ENCODE peak calls at places on chromosome 5, in six cellular contexts. T is tibial artery, G is SJSA1, I is H1, E is vagina, W is pancreas. C is an unnamed sample.

GRCh38 chr5:11903614-11904269 is 504 bp downstream of the CTNND2 start:
- DNase-seq in I (no peak), W (peak), G (peak), T (no peak), E (no peak), C (no peak)

GRCh38 chr5:39195198-39195826 is 24.1 kb downstream of the FYB1 start:
- DNase-seq in W (no peak), E (no peak), I (no peak), G (no peak), T (no peak), C (no peak)

GRCh38 chr5:31639488-31640011 is 619 bp downstream of the PDZD2 start:
- DNase-seq in I (no peak), G (no peak), T (no peak), E (no peak), W (no peak), C (peak)

GRCh38 chr5:132438931-132439330 is 51.6 kb downstream of the IRF1 start:
- DNase-seq in G (no peak), I (no peak), W (no peak), E (no peak), T (peak), C (no peak)

GRCh38 chr5:142843029-142843905 is 73.1 kb downstream of the ARHGAP26 start:
- DNase-seq in I (no peak), W (no peak), G (no peak), E (no peak), T (peak), C (no peak)

GRCh38 chr5:35069188-35069587 is 21.4 kb upstream of the AGXT2 start:
- DNase-seq in W (no peak), I (no peak), T (no peak), G (no peak), E (no peak), C (no peak)

GRCh38 chr5:137264573-137264972 is 234.6 kb downstream of the SPOCK1 start:
- DNase-seq in W (no peak), T (no peak), G (peak), I (no peak), E (no peak), C (no peak)

GRCh38 chr5:14036514-14036913 is 92.0 kb upstream of the DNAH5 start:
- DNase-seq in G (no peak), I (no peak), W (no peak), E (no peak), T (no peak), C (no peak)

GRCh38 chr5:33764786-33765185 is 127.0 kb downstream of the ADAMTS12 start:
- DNase-seq in G (no peak), T (no peak), E (no peak), W (no peak), I (no peak), C (no peak)

GRCh38 chr5:16540421-16540820 is 74.8 kb upstream of the ZNF622 start:
- DNase-seq in T (peak), I (no peak), E (no peak), G (peak), W (no peak), C (no peak)

GRCh38 chr5:120366047-120366446 is 98.1 kb upstream of the PRR16 start:
- DNase-seq in I (no peak), W (no peak), E (no peak), T (no peak), G (no peak), C (no peak)

GRCh38 chr5:93294184-93294583 is 286.8 kb downstream of the NR2F1-AS1 start:
- DNase-seq in E (no peak), T (no peak), G (peak), I (no peak), W (no peak), C (no peak)

GRCh38 chr5:132877938-132878337 is 4.5 kb downstream of the LEAP2 start:
- DNase-seq in E (no peak), G (peak), I (no peak), W (no peak), T (no peak), C (peak)

GRCh38 chr5:68192679-68193060 is 22.9 kb upstream of the PIK3R1 start:
- DNase-seq in I (no peak), T (no peak), W (no peak), E (no peak), G (no peak), C (no peak)

GRCh38 chr5:115465416-115465815 is 79.2 kb downstream of the FEM1C start:
- DNase-seq in T (no peak), E (no peak), W (no peak), I (no peak), G (no peak), C (no peak)

GRCh38 chr5:43037929-43038510 is 2.1 kb downstream of the ANXA2R start:
- DNase-seq in E (no peak), W (no peak), G (peak), I (no peak), T (no peak), C (no peak)

GRCh38 chr5:110441035-110441434 is 285.4 kb downstream of the TMEM232 start:
- DNase-seq in G (peak), I (peak), T (no peak), W (no peak), E (no peak), C (no peak)

GRCh38 chr5:123084730-123085605 is 4.1 kb upstream of the PRDM6 start:
- DNase-seq in T (no peak), I (no peak), E (no peak), W (no peak), G (no peak), C (no peak)

GRCh38 chr5:17302138-17302537 is 84.7 kb downstream of the BASP1 start:
- DNase-seq in T (no peak), W (no peak), E (no peak), G (no peak), I (no peak), C (no peak)

GRCh38 chr5:83530186-83530585 is 58.6 kb downstream of the VCAN start:
- DNase-seq in E (no peak), I (no peak), G (no peak), W (no peak), T (no peak), C (no peak)

GRCh38 chr5:54630738-54631369 is 113.3 kb downstream of the SNX18 start:
- DNase-seq in G (no peak), E (no peak), W (no peak), T (peak), I (no peak), C (no peak)

GRCh38 chr5:134525687-134526482 is 415 bp downstream of the JADE2 start:
- DNase-seq in I (no peak), E (no peak), T (peak), W (peak), G (peak), C (peak)

GRCh38 chr5:35213608-35214007 is 16.7 kb downstream of the PRLR start:
- DNase-seq in W (peak), T (no peak), G (no peak), E (no peak), I (no peak), C (no peak)

GRCh38 chr5:169832236-169832635 is 148.1 kb downstream of the INSYN2B start:
- DNase-seq in E (no peak), I (no peak), T (no peak), G (no peak), W (no peak), C (no peak)

GRCh38 chr5:171431251-171431777 is 11.9 kb downstream of the FGF18 start:
- DNase-seq in G (no peak), I (no peak), W (no peak), T (peak), E (no peak), C (no peak)

GRCh38 chr5:170892201-170892600 is 30.4 kb downstream of the RANBP17 start:
- DNase-seq in E (no peak), G (peak), W (no peak), I (no peak), T (no peak), C (no peak)

GRCh38 chr5:180779985-180780610 is 22.5 kb downstream of the MGAT1 start:
- DNase-seq in T (no peak), G (no peak), I (no peak), W (no peak), E (no peak), C (no peak)

DNA sequence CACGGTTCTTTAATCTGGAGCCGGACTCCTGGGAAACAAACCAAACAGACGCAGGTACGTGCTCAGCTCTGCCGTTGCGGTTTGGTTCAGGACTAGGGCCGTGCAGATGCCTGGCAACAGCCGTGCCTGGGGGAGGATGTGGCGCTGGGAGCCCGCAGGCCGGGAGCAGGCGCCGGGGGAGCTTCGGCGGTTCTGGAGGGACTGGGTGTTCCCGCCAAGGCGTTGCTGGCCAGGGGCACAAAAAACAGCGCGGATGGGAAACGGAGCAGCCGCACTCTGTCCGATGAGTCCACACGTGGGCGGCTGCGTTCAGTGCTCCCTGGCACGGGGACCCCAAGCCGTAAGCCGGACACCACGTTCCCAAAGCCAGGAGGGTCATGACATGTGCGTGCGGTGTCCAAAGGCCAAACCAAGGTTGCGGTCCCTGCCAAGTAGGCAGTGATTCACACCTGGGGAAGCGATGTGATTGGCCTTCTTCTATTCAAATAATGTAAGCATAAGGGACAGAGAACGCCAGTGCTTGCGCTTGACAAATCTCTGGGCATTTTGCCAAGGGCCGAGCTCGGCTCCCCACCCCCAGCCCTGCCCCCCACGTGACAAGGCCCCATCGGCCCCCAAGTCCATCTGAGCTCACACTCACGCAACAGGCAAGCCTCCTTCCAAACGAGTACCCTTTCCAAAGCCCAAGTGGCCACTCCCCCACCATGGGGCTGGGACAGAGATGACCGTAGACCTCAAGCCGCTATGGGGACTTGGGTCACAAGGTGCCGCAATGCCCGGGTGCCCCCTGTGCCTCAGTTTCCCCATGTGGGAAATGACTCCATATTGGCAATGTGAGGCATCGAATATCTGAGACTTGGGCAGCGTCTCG is 49.7 kb upstream of the NKD2 start:
- DNase-seq in I (no peak), T (no peak), E (no peak), G (peak), W (peak), C (peak)
- H3K27ac ChIP-seq in I (no peak), T (no peak), E (no peak), G (no peak), W (no peak), C (no peak)

GRCh38 chr5:88840497-88840896 is 42.5 kb downstream of the MEF2C start:
- DNase-seq in I (no peak), W (no peak), E (no peak), T (no peak), G (no peak), C (no peak)

GRCh38 chr5:88838500-88838899 is 44.5 kb downstream of the MEF2C start:
- DNase-seq in E (no peak), I (no peak), T (no peak), G (no peak), W (no peak), C (no peak)

GRCh38 chr5:88839238-88839637 is 43.7 kb downstream of the MEF2C start:
- DNase-seq in I (no peak), G (no peak), E (no peak), W (no peak), T (no peak), C (no peak)

GRCh38 chr5:88842784-88843183 is 40.2 kb downstream of the MEF2C start:
- DNase-seq in G (no peak), T (no peak), E (no peak), I (no peak), W (no peak), C (no peak)

DNA sequence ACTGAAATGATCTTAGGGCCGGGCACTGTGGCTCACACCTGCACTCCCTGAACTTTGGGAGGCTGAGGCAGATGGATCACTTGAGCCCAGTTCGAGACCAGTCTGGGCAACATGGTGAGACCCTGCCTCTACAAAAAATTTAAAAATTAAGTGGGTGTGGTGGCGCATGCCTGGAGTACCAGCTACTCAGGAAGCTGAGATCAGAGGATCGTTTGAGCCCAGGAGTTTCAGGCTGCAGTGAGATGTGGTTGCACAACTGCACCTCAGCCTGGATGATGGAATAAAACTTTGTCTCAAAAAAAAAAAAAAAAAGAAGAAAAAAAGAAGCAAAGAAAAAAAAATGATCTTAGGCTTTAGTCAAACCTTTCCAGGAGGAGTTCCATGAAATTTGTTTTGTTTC is 41.8 kb downstream of the MEF2C start:
- DNase-seq in W (no peak), I (no peak), T (no peak), E (no peak), G (no peak), C (no peak)
- H3K27ac ChIP-seq in W (no peak), I (no peak), T (no peak), E (no peak), G (no peak), C (no peak)

GRCh38 chr5:126965061-126965475 is 65.3 kb downstream of the MARCHF3 start:
- DNase-seq in T (no peak), W (no peak), I (no peak), G (no peak), E (no peak), C (no peak)

GRCh38 chr5:126959188-126959587 is 71.2 kb downstream of the MARCHF3 start:
- DNase-seq in E (no peak), I (no peak), G (no peak), W (no peak), T (no peak), C (no peak)

GRCh38 chr5:126961128-126961527 is 69.2 kb downstream of the MARCHF3 start:
- DNase-seq in I (no peak), G (no peak), T (no peak), W (no peak), E (no peak), C (no peak)

GRCh38 chr5:126963822-126964375 is 66.5 kb downstream of the MARCHF3 start:
- DNase-seq in T (no peak), I (no peak), W (no peak), G (no peak), E (no peak), C (no peak)

GRCh38 chr5:126961702-126962101 is 68.7 kb downstream of the MARCHF3 start:
- DNase-seq in E (no peak), T (no peak), G (no peak), W (no peak), I (no peak), C (no peak)
- H3K27ac ChIP-seq in E (no peak), T (no peak), G (no peak), W (no peak), I (no peak), C (no peak)

GRCh38 chr5:65127181-65127901 is 354.4 kb downstream of the ADAMTS6 start:
- DNase-seq in G (peak), T (no peak), I (no peak), E (no peak), W (no peak), C (no peak)

GRCh38 chr5:65128226-65128625 is 353.5 kb downstream of the ADAMTS6 start:
- DNase-seq in I (no peak), T (no peak), G (no peak), W (no peak), E (no peak), C (no peak)

GRCh38 chr5:65126192-65126591 is 355.5 kb downstream of the ADAMTS6 start:
- DNase-seq in T (no peak), G (peak), E (no peak), W (no peak), I (no peak), C (no peak)

GRCh38 chr5:65126670-65127069 is 355.1 kb downstream of the ADAMTS6 start:
- DNase-seq in T (no peak), I (no peak), W (no peak), E (no peak), G (peak), C (no peak)

DNA sequence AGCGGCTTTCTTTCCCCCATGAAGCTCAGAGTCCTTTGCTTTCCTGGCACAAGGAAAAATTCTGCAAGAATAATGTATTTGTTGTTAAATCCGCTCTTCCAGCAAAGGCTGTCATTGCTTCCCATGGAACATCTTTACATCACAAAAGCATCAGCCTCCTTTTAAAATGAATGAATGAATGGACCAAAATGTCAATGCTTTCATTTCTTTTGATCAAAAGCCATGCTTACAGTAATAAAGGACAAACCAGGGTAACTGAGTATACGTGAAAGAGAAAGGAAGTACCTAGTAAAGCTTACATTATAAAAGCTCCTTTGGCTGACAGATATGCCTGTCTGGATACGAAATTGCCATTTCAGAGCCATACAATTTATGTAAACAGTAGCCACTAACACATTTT is 356.0 kb downstream of the ADAMTS6 start:
- DNase-seq in T (no peak), G (no peak), E (no peak), I (no peak), W (no peak), C (no peak)
- H3K27ac ChIP-seq in T (no peak), G (no peak), E (no peak), I (no peak), W (no peak), C (no peak)

GRCh38 chr5:148831590-148832565 is 5.5 kb downstream of the ADRB2 start:
- DNase-seq in W (no peak), G (no peak), T (peak), I (no peak), E (no peak), C (no peak)
- H3K27ac ChIP-seq in W (no peak), G (no peak), T (no peak), I (no peak), E (no peak), C (no peak)

GRCh38 chr5:74853256-74853655 is 12.9 kb downstream of the FAM169A start:
- DNase-seq in G (no peak), I (no peak), E (no peak), W (no peak), T (no peak), C (no peak)
- H3K27ac ChIP-seq in G (no peak), I (no peak), E (no peak), W (no peak), T (no peak), C (no peak)

C was measured in substantia nigra.